ENCODE peak calls at places on chromosomes 3 and 15, in five cellular contexts. T is right atrium auricular region, M is fibroblast of lung, B is type B pancreatic cell, X is RWPE1. E is an unnamed sample.

GRCh38 chr3:158330820-158331219 is 220.9 kb downstream of the RSRC1 start:
- DNase-seq in M (peak), T (no peak), B (no peak), X (no peak), E (no peak)

GRCh38 chr3:184946922-184947321 is 135.0 kb downstream of the VPS8 start:
- DNase-seq in X (no peak), B (no peak), T (no peak), M (no peak), E (no peak)

GRCh38 chr3:153669527-153669926 is 451.7 kb upstream of the ARHGEF26 start:
- DNase-seq in B (no peak), T (no peak), X (no peak), M (no peak), E (no peak)

GRCh38 chr3:167051421-167051820 is 328.7 kb downstream of the ZBBX start:
- DNase-seq in B (no peak), M (no peak), T (no peak), X (no peak), E (no peak)

GRCh38 chr15:88625943-88626741 is 5.0 kb downstream of the AEN start:
- DNase-seq in X (no peak), T (no peak), B (no peak), M (no peak), E (peak)

GRCh38 chr15:40843885-40844542 is at the start of gene SPINT1:
- DNase-seq in B (no peak), M (peak), X (peak), T (no peak), E (no peak)

GRCh38 chr3:186093271-186093900 is 15.5 kb downstream of the ETV5 start:
- DNase-seq in B (no peak), T (no peak), M (no peak), X (no peak), E (no peak)

GRCh38 chr3:46700772-46701171 is 420 bp upstream of the TMIE start:
- DNase-seq in X (no peak), T (no peak), B (no peak), M (no peak), E (no peak)

GRCh38 chr3:63333815-63334214 is 55.7 kb downstream of the SYNPR start:
- DNase-seq in B (no peak), X (no peak), T (no peak), M (no peak), E (no peak)

GRCh38 chr3:98657429-98657828 is 64.0 kb upstream of the CPOX start:
- DNase-seq in B (no peak), T (no peak), X (no peak), M (peak), E (no peak)

GRCh38 chr3:108578064-108578463 is 11.2 kb downstream of the CIP2A start:
- DNase-seq in X (no peak), B (no peak), M (no peak), T (no peak), E (no peak)

GRCh38 chr3:173066044-173066679 is 74.9 kb downstream of the SPATA16 start:
- DNase-seq in X (no peak), M (peak), B (no peak), T (no peak), E (no peak)

GRCh38 chr3:115922681-115923347 is 299.5 kb downstream of the GAP43 start:
- DNase-seq in M (peak), T (no peak), B (no peak), X (peak), E (no peak)

GRCh38 chr3:61627768-61628185 is 66.4 kb downstream of the PTPRG start:
- DNase-seq in X (peak), B (no peak), T (no peak), M (peak), E (no peak)

GRCh38 chr3:124663690-124664089 is 66.6 kb upstream of the UMPS start:
- DNase-seq in X (no peak), B (no peak), T (no peak), M (no peak), E (no peak)

GRCh38 chr3:152331018-152331541 is 62.4 kb downstream of the MBNL1 start:
- DNase-seq in M (peak), B (no peak), X (peak), T (no peak), E (no peak)

GRCh38 chr15:71538181-71538580 is 272.2 kb upstream of the NR2E3 start:
- DNase-seq in X (peak), M (peak), B (no peak), T (no peak), E (no peak)

GRCh38 chr3:183298708-183299153 is 45.7 kb downstream of the B3GNT5 start:
- DNase-seq in X (peak), M (peak), T (peak), B (no peak), E (peak)

GRCh38 chr15:57994468-57995154 is 70.9 kb downstream of the ALDH1A2 start:
- DNase-seq in M (no peak), B (no peak), T (no peak), X (no peak), E (no peak)

GRCh38 chr3:113535898-113536297 is 3.5 kb downstream of the SIDT1 start:
- DNase-seq in X (no peak), T (no peak), M (no peak), B (no peak), E (no peak)

GRCh38 chr15:32119286-32119685 is 89.0 kb downstream of the CHRNA7 start:
- DNase-seq in X (no peak), T (no peak), M (no peak), B (no peak), E (no peak)

GRCh38 chr3:38992117-38992779 is 59.5 kb downstream of the SCN11A start:
- DNase-seq in T (no peak), M (peak), B (no peak), X (peak), E (no peak)

GRCh38 chr3:37811625-37812356 is 49.9 kb upstream of the CTDSPL start:
- DNase-seq in T (no peak), B (no peak), M (no peak), X (no peak), E (no peak)

GRCh38 chr3:129602730-129603560 is 3.5 kb downstream of the PLXND1 start:
- DNase-seq in B (no peak), M (peak), T (peak), X (peak), E (no peak)

GRCh38 chr15:87733522-87733921 is 523.0 kb downstream of the NTRK3 start:
- DNase-seq in T (no peak), M (no peak), X (no peak), B (no peak), E (no peak)

GRCh38 chr3:186921578-186921977 is 8.7 kb upstream of the ST6GAL1 start:
- DNase-seq in M (no peak), B (no peak), X (no peak), T (no peak), E (no peak)

GRCh38 chr3:189900578-189900977 is 220.1 kb downstream of the P3H2 start:
- DNase-seq in B (no peak), X (peak), M (no peak), T (no peak), E (no peak)

GRCh38 chr3:138850151-138850550 is 15.4 kb upstream of the PIK3CB start:
- DNase-seq in X (no peak), B (no peak), M (peak), T (no peak), E (no peak)

GRCh38 chr3:139425745-139426400 is 36.4 kb upstream of the COPB2 start:
- DNase-seq in B (no peak), T (no peak), M (no peak), X (no peak), E (no peak)

GRCh38 chr3:125302932-125303331 is 72.2 kb downstream of the ZNF148 start:
- DNase-seq in T (no peak), X (no peak), B (no peak), M (no peak), E (no peak)

GRCh38 chr3:184637705-184638104 is 74.2 kb downstream of the MAGEF1 start:
- DNase-seq in T (no peak), M (no peak), X (no peak), B (no peak), E (no peak)

GRCh38 chr3:57227930-57228733 is 603 bp downstream of the APPL1 start:
- DNase-seq in T (peak), M (peak), B (no peak), X (peak), E (no peak)

GRCh38 chr3:56691165-56692000 is 8.3 kb upstream of the TASOR start:
- DNase-seq in X (peak), M (no peak), T (no peak), B (no peak), E (no peak)

DNA sequence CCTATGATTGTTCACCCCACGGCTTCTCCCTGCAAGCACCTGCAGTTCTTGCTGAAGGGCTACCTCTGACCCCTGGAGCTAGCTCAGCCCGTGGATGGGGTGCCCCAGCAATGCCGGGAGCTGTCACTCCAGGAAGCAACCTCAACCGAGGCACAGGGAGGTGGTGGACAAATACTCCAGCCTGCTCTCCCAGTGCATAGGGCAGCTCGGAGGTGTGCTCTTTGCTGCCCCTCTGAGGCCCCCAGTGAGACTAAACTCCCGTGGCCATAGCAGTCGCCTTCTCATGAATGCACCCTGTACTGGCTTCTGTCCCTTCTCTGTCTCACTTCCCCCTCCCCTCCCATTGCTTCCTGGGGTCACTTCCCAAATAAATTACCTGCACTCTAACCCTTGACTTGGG is 48.5 kb downstream of the LINGO1 start:
- DNase-seq in T (no peak), B (no peak), M (no peak), X (no peak), E (no peak)
- TF ChIP-seq CTCF in T (peak), B (peak), M (no peak), X (no peak), E (no peak)

GRCh38 chr3:24601500-24601899 is 106.8 kb upstream of the THRB start:
- DNase-seq in M (no peak), X (no peak), T (no peak), B (no peak), E (no peak)

GRCh38 chr3:24605511-24605910 is 110.9 kb upstream of the THRB start:
- DNase-seq in B (no peak), T (no peak), X (no peak), M (no peak), E (no peak)

GRCh38 chr3:24604215-24604614 is 109.6 kb upstream of the THRB start:
- DNase-seq in T (no peak), X (no peak), M (no peak), B (no peak), E (no peak)

GRCh38 chr3:24608701-24609387 is 114.2 kb upstream of the THRB start:
- DNase-seq in T (no peak), M (no peak), X (no peak), B (no peak), E (no peak)

DNA sequence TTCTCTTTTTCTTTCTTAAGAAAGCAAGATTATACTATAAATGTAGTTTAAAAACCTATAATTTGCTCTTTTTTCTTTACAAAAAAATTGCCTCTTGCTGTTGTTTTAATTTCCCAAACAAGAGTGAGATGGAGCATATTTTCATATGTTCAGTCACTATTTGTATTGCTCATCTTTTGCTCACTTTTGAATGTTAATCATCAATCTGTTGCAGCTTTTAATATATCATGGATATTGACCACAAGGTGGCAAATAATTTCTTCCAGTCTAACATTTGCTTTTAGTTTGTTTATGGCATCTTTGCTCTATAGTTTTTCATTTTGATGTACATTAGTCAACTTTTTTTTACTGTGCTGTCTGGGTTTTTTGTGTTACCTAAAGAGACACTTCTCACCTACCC is 112.6 kb upstream of the THRB start:
- DNase-seq in B (no peak), T (no peak), X (no peak), M (no peak), E (no peak)
- TF ChIP-seq CTCF in B (no peak), T (no peak), X (no peak), M (no peak), E (no peak)

GRCh38 chr15:73686781-73687256 is 2.6 kb downstream of the CD276 start:
- DNase-seq in T (no peak), X (peak), B (no peak), M (peak), E (no peak)
- TF ChIP-seq CTCF in T (no peak), X (no peak), B (no peak), M (no peak), E (no peak)

DNA sequence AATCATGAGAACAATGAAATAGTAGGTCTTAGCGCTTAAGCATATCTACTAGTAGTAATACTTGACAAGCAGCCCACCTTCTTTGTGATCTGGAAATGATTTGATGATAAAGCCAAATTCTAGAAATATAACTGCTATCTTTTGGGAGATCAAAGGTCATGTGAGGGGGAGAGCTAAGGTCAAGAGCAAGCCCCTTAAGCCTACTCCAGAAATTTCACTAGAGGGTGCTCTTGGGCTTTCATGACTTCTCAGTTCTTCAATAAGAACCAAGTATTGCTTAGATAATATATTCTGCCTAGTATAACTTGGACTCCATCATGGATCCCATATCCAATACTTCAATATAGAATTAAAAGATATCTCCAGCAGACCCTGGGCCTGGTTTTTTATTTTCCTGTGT is 319.6 kb downstream of the ZBTB20 start:
- DNase-seq in B (no peak), M (peak), T (no peak), X (peak), E (no peak)
- TF ChIP-seq CTCF in B (peak), M (peak), T (peak), X (peak), E (peak)

GRCh38 chr15:38002883-38003477 is 68.5 kb downstream of the TMCO5A start:
- DNase-seq in M (peak), B (no peak), T (no peak), X (peak), E (peak)
- TF ChIP-seq CTCF in M (peak), B (peak), T (peak), X (peak), E (peak)

DNA sequence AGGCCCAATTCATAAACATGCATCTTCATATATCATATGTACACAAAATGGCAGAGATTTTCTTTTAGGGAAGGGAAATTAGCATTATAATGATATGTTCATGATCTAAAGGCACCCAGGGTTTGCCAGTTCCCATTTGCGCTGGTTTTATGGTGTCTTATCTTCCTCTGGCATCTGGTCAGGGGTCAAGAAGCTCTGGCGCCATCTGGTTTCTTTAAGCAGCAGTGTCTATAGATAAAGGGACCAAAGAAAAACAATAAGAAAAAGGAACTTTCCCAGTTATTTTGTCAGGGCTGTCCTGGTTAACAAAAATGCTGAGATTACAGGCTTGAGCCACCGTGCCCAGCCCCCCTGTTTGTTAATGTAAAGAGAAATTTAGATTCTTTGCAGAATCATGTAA is 3.3 kb upstream of the DCP1A start:
- DNase-seq in X (no peak), B (no peak), M (no peak), T (no peak), E (no peak)
- TF ChIP-seq CTCF in X (peak), B (peak), M (no peak), T (no peak), E (peak)

DNA sequence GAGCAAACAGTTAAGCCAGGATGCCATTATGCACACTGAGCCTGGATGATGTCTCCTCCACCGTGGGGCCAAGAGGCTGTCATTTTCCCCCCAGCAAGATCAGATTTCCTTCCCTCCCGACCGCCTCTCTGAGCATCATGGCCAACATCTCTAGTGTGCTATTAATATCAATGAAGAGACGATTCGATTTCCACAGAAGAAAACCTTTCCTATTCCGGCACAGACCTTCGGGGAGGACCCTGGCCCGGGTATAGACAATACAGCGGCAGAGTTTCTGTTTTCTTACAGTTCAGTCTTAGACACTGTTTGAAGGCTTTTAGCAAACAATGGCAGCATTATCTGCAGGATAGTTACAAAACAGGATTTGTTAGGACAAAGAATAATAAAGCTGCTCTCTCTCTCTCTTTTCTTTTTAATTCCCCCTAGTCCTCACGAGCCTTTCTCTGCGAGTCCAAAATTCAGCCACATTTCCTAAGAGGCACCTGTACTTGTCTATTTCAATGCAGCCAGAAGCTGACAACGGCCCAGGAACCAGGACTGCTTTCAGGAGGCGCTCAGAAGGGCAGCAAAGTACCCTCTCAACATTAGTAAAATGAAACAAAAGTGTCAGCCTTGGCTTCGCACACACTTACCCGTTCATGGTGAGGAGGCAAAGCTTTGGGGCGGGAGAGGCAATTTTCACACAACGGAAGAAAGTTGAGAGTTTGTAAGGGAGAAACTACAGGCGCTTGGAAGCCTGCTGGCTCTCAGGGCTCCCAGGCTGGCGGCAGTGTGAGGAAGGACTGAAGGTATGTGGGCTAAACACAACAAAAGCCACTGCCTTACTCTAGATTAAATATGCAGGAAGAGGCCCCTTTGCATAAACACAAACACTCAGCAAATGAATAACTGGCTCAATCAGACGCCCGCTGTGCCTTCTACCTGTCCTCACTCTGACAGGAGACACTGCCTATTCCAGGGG is 278.0 kb downstream of the FOXP1 start:
- DNase-seq in B (no peak), X (no peak), T (no peak), M (peak), E (no peak)
- TF ChIP-seq CTCF in B (no peak), X (no peak), T (no peak), M (no peak), E (no peak)

E was measured in CD14-positive monocyte.